ENCODE peak calls at places on chromosomes 12 and 14, in ten cellular contexts. One of them, this sample, is unnamed.

GRCh38 chr12:75635606-75636444 is 124.4 kb upstream of the KRR1 start:
- DNase-seq in body of pancreas: no peak
- DNase-seq in endothelial cell of umbilical vein: peak; percentile 74
- DNase-seq in SK-N-SH: no peak
- DNase-seq in upper lobe of left lung: no peak
- DNase-seq in cardiac fibroblast: peak; percentile 93
- DNase-seq in HFF-Myc: peak; percentile 88
- DNase-seq in dorsolateral prefrontal cortex: no peak
- DNase-seq in AG04449: peak; percentile 42
- DNase-seq in fibroblast of lung: peak; percentile 91
- DNase-seq in this sample: peak; percentile 70

GRCh38 chr12:78431931-78432330 is 432.6 kb upstream of the SYT1 start:
- DNase-seq in AG04449: no peak
- DNase-seq in upper lobe of left lung: no peak
- DNase-seq in HFF-Myc: no peak
- DNase-seq in SK-N-SH: no peak
- DNase-seq in cardiac fibroblast: peak; percentile 37
- DNase-seq in dorsolateral prefrontal cortex: no peak
- DNase-seq in endothelial cell of umbilical vein: no peak
- DNase-seq in body of pancreas: no peak
- DNase-seq in fibroblast of lung: peak; percentile 14
- DNase-seq in this sample: no peak

GRCh38 chr14:32779845-32780244 is 158.8 kb upstream of the NPAS3 start:
- DNase-seq in dorsolateral prefrontal cortex: no peak
- DNase-seq in fibroblast of lung: no peak
- DNase-seq in cardiac fibroblast: peak; percentile 72
- DNase-seq in SK-N-SH: no peak
- DNase-seq in body of pancreas: no peak
- DNase-seq in HFF-Myc: no peak
- DNase-seq in upper lobe of left lung: no peak
- DNase-seq in AG04449: no peak
- DNase-seq in endothelial cell of umbilical vein: no peak
- DNase-seq in this sample: no peak

GRCh38 chr12:113149361-113150150 is at the start of gene CFAP73:
- DNase-seq in cardiac fibroblast: peak; percentile 74
- DNase-seq in upper lobe of left lung: no peak
- DNase-seq in endothelial cell of umbilical vein: peak; percentile 33
- DNase-seq in SK-N-SH: peak; percentile 88
- DNase-seq in fibroblast of lung: peak; percentile 72
- DNase-seq in dorsolateral prefrontal cortex: peak; percentile 81
- DNase-seq in body of pancreas: peak; percentile 78
- DNase-seq in HFF-Myc: peak; percentile 72
- DNase-seq in AG04449: peak; percentile 42
- DNase-seq in this sample: peak; percentile 49

GRCh38 chr14:54440037-54440436 is 1.1 kb downstream of the CNIH1 start:
- DNase-seq in HFF-Myc: no peak
- DNase-seq in cardiac fibroblast: peak; percentile 52
- DNase-seq in fibroblast of lung: peak; percentile 73
- DNase-seq in SK-N-SH: no peak
- DNase-seq in body of pancreas: no peak
- DNase-seq in dorsolateral prefrontal cortex: no peak
- DNase-seq in AG04449: no peak
- DNase-seq in endothelial cell of umbilical vein: peak; percentile 9
- DNase-seq in upper lobe of left lung: no peak
- DNase-seq in this sample: no peak

GRCh38 chr12:62192486-62193250 is 67.5 kb upstream of the USP15 start:
- DNase-seq in fibroblast of lung: peak; percentile 88
- DNase-seq in upper lobe of left lung: peak; percentile 34
- DNase-seq in cardiac fibroblast: peak; percentile 88
- DNase-seq in dorsolateral prefrontal cortex: peak; percentile 62
- DNase-seq in HFF-Myc: peak; percentile 61
- DNase-seq in body of pancreas: peak; percentile 42
- DNase-seq in SK-N-SH: peak; percentile 77
- DNase-seq in AG04449: peak; percentile 26
- DNase-seq in endothelial cell of umbilical vein: peak; percentile 85
- DNase-seq in this sample: peak; percentile 61

GRCh38 chr12:25718081-25718731 is 165.1 kb upstream of the LMNTD1 start:
- DNase-seq in AG04449: no peak
- DNase-seq in dorsolateral prefrontal cortex: no peak
- DNase-seq in body of pancreas: no peak
- DNase-seq in HFF-Myc: no peak
- DNase-seq in fibroblast of lung: no peak
- DNase-seq in SK-N-SH: no peak
- DNase-seq in upper lobe of left lung: no peak
- DNase-seq in endothelial cell of umbilical vein: no peak
- DNase-seq in cardiac fibroblast: peak; percentile 21
- DNase-seq in this sample: no peak

GRCh38 chr14:76904740-76905569 is 78.7 kb downstream of the LRRC74A start:
- DNase-seq in upper lobe of left lung: no peak
- DNase-seq in AG04449: peak; percentile 92
- DNase-seq in endothelial cell of umbilical vein: peak; percentile 64
- DNase-seq in SK-N-SH: peak; percentile 78
- DNase-seq in fibroblast of lung: peak; percentile 93
- DNase-seq in dorsolateral prefrontal cortex: no peak
- DNase-seq in cardiac fibroblast: peak; percentile 99
- DNase-seq in HFF-Myc: peak; percentile 97
- DNase-seq in body of pancreas: peak; percentile 60
- DNase-seq in this sample: peak; percentile 96

GRCh38 chr12:92398565-92399309 is 253.1 kb upstream of the BTG1 start:
- DNase-seq in endothelial cell of umbilical vein: no peak
- DNase-seq in dorsolateral prefrontal cortex: no peak
- DNase-seq in body of pancreas: no peak
- DNase-seq in fibroblast of lung: no peak
- DNase-seq in HFF-Myc: no peak
- DNase-seq in cardiac fibroblast: no peak
- DNase-seq in AG04449: no peak
- DNase-seq in upper lobe of left lung: no peak
- DNase-seq in SK-N-SH: no peak
- DNase-seq in this sample: no peak

GRCh38 chr14:39434401-39434800 is 2.2 kb upstream of the FBXO33 start:
- DNase-seq in fibroblast of lung: no peak
- DNase-seq in SK-N-SH: no peak
- DNase-seq in body of pancreas: no peak
- DNase-seq in HFF-Myc: no peak
- DNase-seq in AG04449: no peak
- DNase-seq in upper lobe of left lung: no peak
- DNase-seq in endothelial cell of umbilical vein: no peak
- DNase-seq in dorsolateral prefrontal cortex: no peak
- DNase-seq in cardiac fibroblast: peak; percentile 23
- DNase-seq in this sample: no peak

GRCh38 chr14:69643430-69644200 is 32.2 kb downstream of the SUSD6 start:
- DNase-seq in fibroblast of lung: no peak
- DNase-seq in endothelial cell of umbilical vein: peak; percentile 89
- DNase-seq in SK-N-SH: no peak
- DNase-seq in upper lobe of left lung: no peak
- DNase-seq in AG04449: no peak
- DNase-seq in HFF-Myc: no peak
- DNase-seq in body of pancreas: peak; percentile 91
- DNase-seq in cardiac fibroblast: peak; percentile 79
- DNase-seq in dorsolateral prefrontal cortex: no peak
- DNase-seq in this sample: no peak

GRCh38 chr14:26765768-26766550 is 168.1 kb upstream of the NOVA1 start:
- DNase-seq in dorsolateral prefrontal cortex: no peak
- DNase-seq in upper lobe of left lung: no peak
- DNase-seq in body of pancreas: peak; percentile 37
- DNase-seq in HFF-Myc: no peak
- DNase-seq in AG04449: no peak
- DNase-seq in SK-N-SH: no peak
- DNase-seq in fibroblast of lung: peak; percentile 99
- DNase-seq in cardiac fibroblast: peak; percentile 94
- DNase-seq in endothelial cell of umbilical vein: peak; percentile 54
- DNase-seq in this sample: no peak

GRCh38 chr14:92401561-92401960 is 78.6 kb downstream of the SLC24A4 start:
- DNase-seq in endothelial cell of umbilical vein: no peak
- DNase-seq in dorsolateral prefrontal cortex: no peak
- DNase-seq in fibroblast of lung: no peak
- DNase-seq in cardiac fibroblast: no peak
- DNase-seq in SK-N-SH: no peak
- DNase-seq in AG04449: no peak
- DNase-seq in body of pancreas: no peak
- DNase-seq in HFF-Myc: no peak
- DNase-seq in upper lobe of left lung: no peak
- DNase-seq in this sample: no peak
- TF ChIP-seq CTCF in endothelial cell of umbilical vein: no peak
- TF ChIP-seq CTCF in dorsolateral prefrontal cortex: no peak
- TF ChIP-seq CTCF in fibroblast of lung: no peak
- TF ChIP-seq CTCF in cardiac fibroblast: no peak
- TF ChIP-seq CTCF in SK-N-SH: no peak
- TF ChIP-seq CTCF in AG04449: no peak
- TF ChIP-seq CTCF in body of pancreas: no peak
- TF ChIP-seq CTCF in HFF-Myc: no peak
- TF ChIP-seq CTCF in upper lobe of left lung: no peak
- TF ChIP-seq CTCF in this sample: no peak

GRCh38 chr12:57479376-57480115 is at the start of gene ARHGAP9:
- DNase-seq in body of pancreas: no peak
- DNase-seq in upper lobe of left lung: no peak
- DNase-seq in AG04449: no peak
- DNase-seq in dorsolateral prefrontal cortex: no peak
- DNase-seq in HFF-Myc: no peak
- DNase-seq in fibroblast of lung: no peak
- DNase-seq in SK-N-SH: no peak
- DNase-seq in cardiac fibroblast: no peak
- DNase-seq in endothelial cell of umbilical vein: no peak
- DNase-seq in this sample: no peak
- H3K4me3 ChIP-seq in body of pancreas: no peak within 1 kb of the TSS
- H3K4me3 ChIP-seq in upper lobe of left lung: peak within 1 kb of the TSS; percentile 54
- H3K4me3 ChIP-seq in AG04449: no peak within 1 kb of the TSS
- H3K4me3 ChIP-seq in dorsolateral prefrontal cortex: no peak within 1 kb of the TSS
- H3K4me3 ChIP-seq in HFF-Myc: no peak within 1 kb of the TSS
- H3K4me3 ChIP-seq in fibroblast of lung: no peak within 1 kb of the TSS
- H3K4me3 ChIP-seq in SK-N-SH: no peak within 1 kb of the TSS
- H3K4me3 ChIP-seq in cardiac fibroblast: no peak within 1 kb of the TSS
- H3K4me3 ChIP-seq in endothelial cell of umbilical vein: no peak within 1 kb of the TSS
- H3K4me3 ChIP-seq in this sample: no peak within 1 kb of the TSS

DNA sequence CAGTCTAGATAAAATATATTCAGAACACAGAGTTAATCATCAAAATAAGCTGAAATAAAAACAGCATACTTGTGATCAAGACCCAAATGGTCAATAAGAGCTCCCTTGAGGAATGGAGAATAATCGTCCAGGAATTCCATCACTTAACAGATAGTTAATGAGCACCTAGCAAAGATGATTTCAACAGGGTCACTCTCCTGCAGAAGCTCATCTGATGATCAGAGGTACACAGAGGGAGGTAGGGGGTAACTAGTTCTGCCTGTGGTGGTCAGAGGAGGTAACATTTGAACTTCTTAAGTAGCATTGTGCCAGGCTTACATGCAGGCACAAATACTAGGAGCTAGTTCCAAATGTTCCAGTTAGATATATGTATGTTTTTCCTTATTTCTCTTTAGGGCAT is 9.5 kb downstream of the MED13L start:
- DNase-seq in upper lobe of left lung: no peak
- DNase-seq in SK-N-SH: no peak
- DNase-seq in cardiac fibroblast: no peak
- DNase-seq in AG04449: no peak
- DNase-seq in body of pancreas: no peak
- DNase-seq in endothelial cell of umbilical vein: no peak
- DNase-seq in dorsolateral prefrontal cortex: no peak
- DNase-seq in fibroblast of lung: no peak
- DNase-seq in HFF-Myc: no peak
- DNase-seq in this sample: no peak
- TF ChIP-seq CTCF in upper lobe of left lung: no peak
- TF ChIP-seq CTCF in SK-N-SH: no peak
- TF ChIP-seq CTCF in cardiac fibroblast: no peak
- TF ChIP-seq CTCF in AG04449: no peak
- TF ChIP-seq CTCF in body of pancreas: no peak
- TF ChIP-seq CTCF in endothelial cell of umbilical vein: no peak
- TF ChIP-seq CTCF in dorsolateral prefrontal cortex: no peak
- TF ChIP-seq CTCF in fibroblast of lung: no peak
- TF ChIP-seq CTCF in HFF-Myc: no peak
- TF ChIP-seq CTCF in this sample: no peak

DNA sequence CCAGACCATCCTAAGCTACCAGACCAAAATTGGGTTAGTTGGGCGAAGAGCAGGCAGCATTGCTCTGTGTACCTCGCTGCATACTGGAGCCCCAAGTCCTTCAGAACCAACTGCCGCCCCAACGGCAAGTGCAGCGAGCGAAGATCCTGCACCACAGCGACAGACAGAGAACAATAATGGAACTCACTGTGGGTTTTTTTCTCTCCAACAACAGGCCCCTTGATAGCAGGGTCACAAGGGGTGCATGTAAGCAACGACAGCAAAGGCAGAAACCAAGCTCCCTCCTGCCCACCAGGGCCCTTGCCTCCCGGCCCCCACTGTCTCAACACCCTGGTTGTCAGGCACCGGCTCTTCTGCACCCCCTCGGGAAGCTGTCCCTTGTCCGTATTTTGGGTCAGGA is 39.0 kb downstream of the RNF34 start:
- DNase-seq in SK-N-SH: no peak
- DNase-seq in body of pancreas: no peak
- DNase-seq in cardiac fibroblast: no peak
- DNase-seq in AG04449: no peak
- DNase-seq in endothelial cell of umbilical vein: no peak
- DNase-seq in dorsolateral prefrontal cortex: peak; percentile 53
- DNase-seq in HFF-Myc: no peak
- DNase-seq in upper lobe of left lung: peak; percentile 17
- DNase-seq in fibroblast of lung: no peak
- DNase-seq in this sample: no peak
- H3K4me3 ChIP-seq in SK-N-SH: no peak overlapping the region
- H3K4me3 ChIP-seq in body of pancreas: no peak overlapping the region
- H3K4me3 ChIP-seq in cardiac fibroblast: no peak overlapping the region
- H3K4me3 ChIP-seq in AG04449: no peak overlapping the region
- H3K4me3 ChIP-seq in endothelial cell of umbilical vein: no peak overlapping the region
- H3K4me3 ChIP-seq in dorsolateral prefrontal cortex: no peak overlapping the region
- H3K4me3 ChIP-seq in HFF-Myc: no peak overlapping the region
- H3K4me3 ChIP-seq in upper lobe of left lung: no peak overlapping the region
- H3K4me3 ChIP-seq in fibroblast of lung: no peak overlapping the region
- H3K4me3 ChIP-seq in this sample: no peak overlapping the region

GRCh38 chr12:54661048-54661447 is 12.9 kb upstream of the DCD start:
- DNase-seq in fibroblast of lung: no peak
- DNase-seq in endothelial cell of umbilical vein: no peak
- DNase-seq in cardiac fibroblast: no peak
- DNase-seq in HFF-Myc: no peak
- DNase-seq in body of pancreas: no peak
- DNase-seq in AG04449: no peak
- DNase-seq in SK-N-SH: no peak
- DNase-seq in dorsolateral prefrontal cortex: no peak
- DNase-seq in upper lobe of left lung: no peak
- DNase-seq in this sample: no peak

GRCh38 chr12:54660320-54660962 is 12.3 kb upstream of the DCD start:
- DNase-seq in dorsolateral prefrontal cortex: no peak
- DNase-seq in AG04449: no peak
- DNase-seq in fibroblast of lung: no peak
- DNase-seq in body of pancreas: no peak
- DNase-seq in SK-N-SH: no peak
- DNase-seq in upper lobe of left lung: no peak
- DNase-seq in endothelial cell of umbilical vein: no peak
- DNase-seq in cardiac fibroblast: no peak
- DNase-seq in HFF-Myc: no peak
- DNase-seq in this sample: no peak

GRCh38 chr12:54657048-54657696 is 9.0 kb upstream of the DCD start:
- DNase-seq in HFF-Myc: no peak
- DNase-seq in body of pancreas: no peak
- DNase-seq in endothelial cell of umbilical vein: no peak
- DNase-seq in AG04449: no peak
- DNase-seq in cardiac fibroblast: no peak
- DNase-seq in dorsolateral prefrontal cortex: no peak
- DNase-seq in upper lobe of left lung: no peak
- DNase-seq in SK-N-SH: no peak
- DNase-seq in fibroblast of lung: no peak
- DNase-seq in this sample: no peak

GRCh38 chr12:54662028-54662427 is 13.9 kb upstream of the DCD start:
- DNase-seq in HFF-Myc: no peak
- DNase-seq in endothelial cell of umbilical vein: no peak
- DNase-seq in body of pancreas: no peak
- DNase-seq in upper lobe of left lung: no peak
- DNase-seq in dorsolateral prefrontal cortex: no peak
- DNase-seq in AG04449: no peak
- DNase-seq in SK-N-SH: no peak
- DNase-seq in fibroblast of lung: no peak
- DNase-seq in cardiac fibroblast: no peak
- DNase-seq in this sample: no peak

GRCh38 chr12:54658306-54659264 is 10.4 kb upstream of the DCD start:
- DNase-seq in dorsolateral prefrontal cortex: no peak
- DNase-seq in SK-N-SH: peak; percentile 38
- DNase-seq in fibroblast of lung: no peak
- DNase-seq in upper lobe of left lung: peak; percentile 34
- DNase-seq in HFF-Myc: peak; percentile 2
- DNase-seq in body of pancreas: peak; percentile 69
- DNase-seq in cardiac fibroblast: peak; percentile 57
- DNase-seq in endothelial cell of umbilical vein: peak; percentile 26
- DNase-seq in AG04449: no peak
- DNase-seq in this sample: no peak
- TF ChIP-seq CTCF in dorsolateral prefrontal cortex: peak; percentile 34
- TF ChIP-seq CTCF in SK-N-SH: peak; percentile 66
- TF ChIP-seq CTCF in fibroblast of lung: peak; percentile 50
- TF ChIP-seq CTCF in upper lobe of left lung: no peak
- TF ChIP-seq CTCF in HFF-Myc: peak; percentile 67
- TF ChIP-seq CTCF in body of pancreas: peak; percentile 47
- TF ChIP-seq CTCF in cardiac fibroblast: peak; percentile 65
- TF ChIP-seq CTCF in endothelial cell of umbilical vein: peak; percentile 51
- TF ChIP-seq CTCF in AG04449: peak; percentile 57
- TF ChIP-seq CTCF in this sample: peak; percentile 70